ENCODE peak calls at places on chromosomes 1 and 21, in nine cellular contexts. L is NCI-H2171 treated with DMSO at 0.1 percent for 48 hours; G is cerebellar cortex; B is activated naive CD8-positive, alpha-beta T cell treated with anti-CD3 and anti-CD28 coated beads, Interleukin-2, amount 50 U/mL, for 24 hours; T is left ventricle myocardium superior; S is transverse colon; Q is H54; R is mucosa of gallbladder; A is neural crest cell. K is an unnamed sample.

GRCh38 chr1:57839067-57839466 is 415.2 kb upstream of the DAB1 start:
- DNase-seq in T (no peak), G (no peak), R (no peak), B (no peak), S (no peak), L (no peak), Q (no peak), A (no peak), K (no peak)

GRCh38 chr21:46121286-46122221 is 23.6 kb downstream of the COL6A2 start:
- DNase-seq in R (no peak), L (no peak), Q (no peak), A (no peak), T (peak), G (no peak), B (no peak), S (peak), K (peak)

GRCh38 chr1:85992756-85993155 is 163.8 kb downstream of the COL24A1 start:
- DNase-seq in Q (no peak), A (no peak), G (no peak), B (no peak), R (no peak), S (no peak), L (no peak), T (no peak), K (no peak)

GRCh38 chr1:229863651-229864545 is 203.1 kb upstream of the GALNT2 start:
- DNase-seq in A (no peak), S (no peak), B (no peak), L (no peak), T (peak), R (no peak), Q (no peak), G (peak), K (peak)

GRCh38 chr1:98704474-98704873 is 43.0 kb downstream of the SNX7 start:
- DNase-seq in G (peak), B (no peak), L (no peak), A (peak), Q (no peak), S (no peak), T (no peak), R (no peak), K (no peak)

GRCh38 chr1:193019442-193020026 is 39.6 kb downstream of the UCHL5 start:
- DNase-seq in A (no peak), G (peak), S (no peak), T (no peak), B (no peak), Q (no peak), L (peak), R (no peak), K (no peak)

GRCh38 chr1:200894712-200895447 is at the start of gene INAVA:
- DNase-seq in R (peak), S (peak), T (no peak), L (no peak), Q (no peak), G (no peak), B (no peak), A (no peak), K (no peak)

GRCh38 chr1:111622166-111622565 is 2.6 kb downstream of the RAP1A start:
- DNase-seq in S (no peak), L (no peak), Q (no peak), A (no peak), B (no peak), G (no peak), T (no peak), R (no peak), K (no peak)

GRCh38 chr1:59455206-59455605 is 158.3 kb downstream of the FGGY start:
- DNase-seq in Q (no peak), L (no peak), G (no peak), A (no peak), T (no peak), R (no peak), S (no peak), B (no peak), K (no peak)

GRCh38 chr1:166221316-166221715 is 54.5 kb upstream of the FAM78B start:
- DNase-seq in S (no peak), Q (no peak), R (no peak), G (no peak), L (no peak), T (no peak), B (no peak), A (no peak), K (no peak)

K was measured in left ventricle myocardium inferior.